ENCODE peak calls at places on chromosomes 5 and 9, in ten cellular contexts. C is MCF 10A, R is mucosa of descending colon, K is neural progenitor cell, Y is HL-60, W is GM10248, Z is retinal pigment epithelial cell, F is HFFc6, O is mesothelial cell of epicardium, M is colonic mucosa. S is an unnamed sample.

GRCh38 chr9:14314929-14315753 is 1.2 kb upstream of the NFIB start:
- DNase-seq in C (peak), R (peak), K (peak), Y (no peak), W (peak), Z (no peak), F (no peak), O (peak), M (peak), S (no peak)

GRCh38 chr5:137304227-137304874 is 194.8 kb downstream of the SPOCK1 start:
- DNase-seq in C (no peak), R (peak), K (no peak), Y (no peak), W (no peak), Z (no peak), F (no peak), O (no peak), M (peak), S (no peak)

GRCh38 chr9:72038890-72039410 is 21.5 kb downstream of the C9orf57 start:
- DNase-seq in C (peak), R (peak), K (peak), Y (peak), W (peak), Z (peak), F (peak), O (peak), M (peak), S (peak)

GRCh38 chr5:132363431-132364112 is 5.9 kb upstream of the SLC22A5 start:
- DNase-seq in C (peak), R (no peak), K (no peak), Y (no peak), W (no peak), Z (peak), F (peak), O (no peak), M (no peak), S (no peak)

GRCh38 chr5:1483856-1484255 is 38.6 kb upstream of the SLC6A3 start:
- DNase-seq in C (no peak), R (no peak), K (no peak), Y (no peak), W (no peak), Z (no peak), F (no peak), O (no peak), M (no peak), S (no peak)

GRCh38 chr5:23274156-23274555 is 233.3 kb upstream of the PRDM9 start:
- DNase-seq in C (no peak), R (no peak), K (no peak), Y (no peak), W (no peak), Z (no peak), F (no peak), O (no peak), M (no peak), S (no peak)

GRCh38 chr9:130295945-130296782 is 30.6 kb downstream of the HMCN2 start:
- DNase-seq in C (no peak), R (no peak), K (no peak), Y (no peak), W (no peak), Z (no peak), F (no peak), O (no peak), M (no peak), S (no peak)

GRCh38 chr5:83393467-83393866 is 78.1 kb upstream of the VCAN start:
- DNase-seq in C (no peak), R (no peak), K (no peak), Y (no peak), W (no peak), Z (no peak), F (no peak), O (no peak), M (no peak), S (no peak)

GRCh38 chr5:172417130-172417802 is 37.1 kb downstream of the SH3PXD2B start:
- DNase-seq in C (no peak), R (no peak), K (no peak), Y (no peak), W (no peak), Z (no peak), F (no peak), O (no peak), M (no peak), S (no peak)

GRCh38 chr5:11903614-11904269 is 504 bp downstream of the CTNND2 start:
- DNase-seq in C (peak), R (peak), K (peak), Y (no peak), W (peak), Z (no peak), F (no peak), O (peak), M (no peak), S (no peak)

GRCh38 chr5:160269017-160269416 is 39.7 kb downstream of the FABP6 start:
- DNase-seq in C (peak), R (peak), K (no peak), Y (peak), W (no peak), Z (no peak), F (peak), O (no peak), M (peak), S (peak)

GRCh38 chr9:104879555-104880318 is 48.2 kb downstream of the ABCA1 start:
- DNase-seq in C (peak), R (no peak), K (no peak), Y (no peak), W (no peak), Z (no peak), F (no peak), O (no peak), M (no peak), S (no peak)

GRCh38 chr5:160508780-160509361 is 87.2 kb downstream of the PTTG1 start:
- DNase-seq in C (peak), R (peak), K (peak), Y (peak), W (peak), Z (peak), F (peak), O (peak), M (peak), S (no peak)

GRCh38 chr5:175588709-175589429 is 69.0 kb upstream of the HRH2 start:
- DNase-seq in C (no peak), R (no peak), K (no peak), Y (no peak), W (no peak), Z (no peak), F (no peak), O (no peak), M (no peak), S (no peak)

GRCh38 chr9:77806697-77807096 is 158.6 kb upstream of the GNA14 start:
- DNase-seq in C (no peak), R (no peak), K (no peak), Y (no peak), W (no peak), Z (no peak), F (no peak), O (no peak), M (no peak), S (no peak)

GRCh38 chr5:14048434-14048833 is 94.7 kb upstream of the TRIO start:
- DNase-seq in C (no peak), R (no peak), K (no peak), Y (no peak), W (no peak), Z (no peak), F (no peak), O (no peak), M (no peak), S (no peak)

GRCh38 chr9:6645153-6646027 is at the start of gene GLDC:
- DNase-seq in C (peak), R (peak), K (peak), Y (no peak), W (peak), Z (peak), F (no peak), O (peak), M (peak), S (peak)

GRCh38 chr5:1435369-1435768 is 9.9 kb downstream of the SLC6A3 start:
- DNase-seq in C (no peak), R (no peak), K (no peak), Y (no peak), W (no peak), Z (no peak), F (no peak), O (no peak), M (no peak), S (no peak)

GRCh38 chr5:121087560-121087959 is 623.5 kb downstream of the PRR16 start:
- DNase-seq in C (no peak), R (no peak), K (no peak), Y (no peak), W (no peak), Z (no peak), F (no peak), O (no peak), M (no peak), S (no peak)

GRCh38 chr9:87713990-87714335 is 12.0 kb upstream of the CTSL start:
- DNase-seq in C (no peak), R (no peak), K (no peak), Y (no peak), W (no peak), Z (no peak), F (no peak), O (no peak), M (no peak), S (no peak)

GRCh38 chr5:168128556-168128955 is 162.9 kb upstream of the WWC1 start:
- DNase-seq in C (no peak), R (no peak), K (no peak), Y (no peak), W (no peak), Z (no peak), F (no peak), O (no peak), M (no peak), S (no peak)

GRCh38 chr9:42852133-42852532 is 668.7 kb downstream of the SPATA31A6 start:
- DNase-seq in C (no peak), R (peak), K (peak), Y (no peak), W (no peak), Z (no peak), F (no peak), O (peak), M (peak), S (no peak)

GRCh38 chr5:80275347-80275746 is 19.5 kb upstream of the SERINC5 start:
- DNase-seq in C (peak), R (no peak), K (peak), Y (no peak), W (no peak), Z (no peak), F (no peak), O (no peak), M (no peak), S (no peak)

GRCh38 chr5:72364186-72364585 is 44.0 kb downstream of the PTCD2 start:
- DNase-seq in C (no peak), R (no peak), K (no peak), Y (no peak), W (no peak), Z (no peak), F (no peak), O (no peak), M (no peak), S (no peak)

GRCh38 chr5:140806834-140807775 is at the start of gene PCDHA4:
- DNase-seq in C (peak), R (peak), K (peak), Y (no peak), W (no peak), Z (no peak), F (no peak), O (peak), M (peak), S (no peak)

GRCh38 chr9:71285191-71285656 is 163.8 kb upstream of the TRPM3 start:
- DNase-seq in C (peak), R (no peak), K (peak), Y (peak), W (peak), Z (peak), F (peak), O (no peak), M (peak), S (no peak)

DNA sequence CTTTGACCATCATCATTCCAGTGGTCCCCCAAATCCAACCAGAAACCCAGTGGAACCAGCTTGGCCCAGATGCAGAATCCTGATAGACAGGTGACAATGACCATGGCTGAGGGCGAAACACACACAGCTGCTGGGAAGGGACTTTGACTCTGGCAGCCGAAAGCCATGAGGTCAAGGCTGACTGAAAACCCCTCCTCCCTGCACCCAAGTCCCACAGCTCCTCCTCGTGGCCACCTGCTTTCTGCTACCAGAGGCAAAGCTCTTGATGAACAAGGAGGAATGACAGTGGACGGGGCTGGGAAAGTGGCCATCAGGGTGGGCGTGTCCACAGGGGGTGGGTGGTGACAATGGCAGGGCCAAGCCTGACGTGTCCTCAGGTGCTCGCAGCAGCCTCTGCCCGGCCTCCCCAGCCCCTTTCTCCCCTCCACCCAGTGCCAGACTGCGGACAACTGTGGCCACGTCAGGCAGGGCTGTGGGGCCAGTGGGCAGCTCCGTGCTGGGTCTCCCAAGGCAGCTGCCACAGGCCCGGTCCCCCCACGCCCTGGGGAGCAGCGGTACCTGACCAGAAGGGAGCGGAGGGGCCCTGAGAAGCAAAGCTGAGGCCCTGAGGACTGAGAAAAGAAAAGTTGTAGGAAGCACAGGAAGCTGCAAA is 30.8 kb upstream of the SARDH start:
- DNase-seq in C (no peak), R (no peak), K (no peak), Y (no peak), W (no peak), Z (no peak), F (no peak), O (peak), M (no peak), S (no peak)
- TF ChIP-seq CTCF in C (no peak), R (no peak), K (peak), Y (no peak), W (no peak), Z (peak), F (no peak), O (no peak), M (no peak), S (no peak)

DNA sequence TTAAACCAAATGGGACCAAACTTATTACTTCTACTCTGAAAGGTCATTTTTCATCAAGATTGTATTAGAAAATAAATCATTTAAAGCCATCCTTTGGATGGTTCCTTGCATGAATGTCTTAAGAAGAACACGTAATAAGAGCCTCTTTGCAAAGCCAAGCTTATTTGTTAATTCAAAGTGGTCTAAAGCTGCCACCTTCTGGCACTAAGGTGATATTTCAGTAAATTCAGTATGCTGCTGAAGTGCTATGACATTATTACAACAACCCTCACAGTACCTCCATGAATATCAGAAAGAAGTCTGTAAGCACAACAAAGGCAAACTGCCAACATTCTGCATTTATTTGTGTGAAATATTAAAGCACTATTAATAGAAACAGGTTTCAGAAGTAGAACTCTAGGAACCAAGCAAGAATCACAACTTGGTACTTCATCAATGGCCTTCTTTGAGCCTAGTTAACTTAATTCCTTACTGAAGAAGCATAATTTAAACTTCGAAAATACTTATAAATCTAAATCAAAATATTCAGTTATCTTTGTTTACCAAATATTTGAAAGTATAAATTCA is 53.1 kb upstream of the TYRP1 start:
- DNase-seq in C (peak), R (no peak), K (peak), Y (peak), W (no peak), Z (peak), F (peak), O (no peak), M (no peak), S (no peak)
- TF ChIP-seq CTCF in C (peak), R (no peak), K (peak), Y (no peak), W (peak), Z (peak), F (peak), O (no peak), M (peak), S (no peak)

DNA sequence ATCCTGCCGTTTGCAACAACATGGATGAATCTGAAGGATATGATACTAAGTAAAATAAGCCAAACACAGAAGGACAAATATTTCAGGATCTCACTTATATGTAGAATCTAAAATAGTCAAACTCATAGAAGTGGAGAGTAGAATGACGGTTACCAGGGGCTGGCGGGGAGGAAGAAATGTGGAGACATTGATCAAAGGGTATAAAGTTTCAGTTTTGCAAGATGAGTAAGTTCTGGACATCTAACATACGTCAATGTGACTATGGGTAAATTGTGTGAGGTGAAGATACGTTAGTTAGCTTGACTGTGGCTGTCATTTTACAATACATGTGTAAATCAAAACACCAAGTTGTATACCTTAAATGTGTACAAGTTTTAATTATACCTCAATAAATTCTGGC is 200.3 kb downstream of the SNX18 start:
- DNase-seq in C (no peak), R (no peak), K (no peak), Y (no peak), W (no peak), Z (no peak), F (no peak), O (no peak), M (no peak), S (no peak)
- TF ChIP-seq CTCF in C (no peak), R (no peak), K (no peak), Y (no peak), W (no peak), Z (no peak), F (no peak), O (no peak), M (no peak), S (no peak)

DNA sequence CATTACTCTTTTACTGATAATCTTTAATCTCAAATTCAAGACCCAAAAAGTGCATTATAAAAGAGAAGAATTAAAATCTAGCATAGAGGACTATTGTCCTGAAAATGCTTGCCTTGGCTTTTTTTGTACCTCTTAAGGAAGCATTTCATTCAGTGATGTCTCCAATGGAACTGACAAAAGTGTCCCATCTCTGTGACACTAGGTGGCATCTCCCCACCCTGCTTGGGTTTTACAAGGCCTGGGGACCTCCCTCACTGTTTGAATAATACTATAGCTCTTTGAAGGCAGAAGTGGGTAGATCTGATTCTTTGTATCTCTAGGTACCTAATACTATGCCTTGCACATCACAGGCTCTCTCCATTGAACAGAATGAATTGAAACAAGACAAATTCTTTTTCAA is 180.6 kb downstream of the EPB41L4A start:
- DNase-seq in C (no peak), R (no peak), K (peak), Y (no peak), W (no peak), Z (no peak), F (no peak), O (no peak), M (no peak), S (no peak)
- TF ChIP-seq CTCF in C (no peak), R (no peak), K (peak), Y (no peak), W (peak), Z (no peak), F (no peak), O (no peak), M (no peak), S (no peak)

DNA sequence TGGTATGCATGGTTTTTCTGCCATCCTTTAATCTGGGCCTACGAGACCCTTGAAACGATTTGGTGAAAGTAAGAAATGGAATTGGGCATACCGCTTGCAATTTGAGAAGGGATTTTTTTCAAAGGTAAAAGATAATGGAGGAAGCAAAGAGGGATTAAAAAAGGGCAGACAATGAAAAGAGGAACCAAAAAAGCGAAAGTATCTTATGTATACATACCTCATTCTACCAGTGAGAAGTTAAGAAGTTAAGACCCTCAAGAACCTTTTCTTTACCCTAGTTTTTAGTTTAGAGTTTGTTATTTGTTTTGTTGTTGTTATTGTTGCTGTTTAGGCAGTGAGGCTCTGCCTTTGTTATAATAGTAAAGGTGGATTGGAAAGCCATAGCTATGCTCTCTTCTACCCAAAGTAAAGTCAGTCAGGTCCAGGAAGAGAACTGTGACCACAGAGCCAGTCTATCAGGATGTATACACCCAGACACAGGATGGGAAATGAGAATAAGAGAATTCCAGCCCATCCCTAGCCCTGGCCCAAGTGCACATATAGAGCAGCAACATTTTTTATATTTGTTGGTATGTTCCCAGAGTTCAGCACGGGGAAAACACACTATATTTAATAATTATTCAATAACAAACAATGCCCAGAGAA is 166.6 kb downstream of the RFX3 start:
- DNase-seq in C (no peak), R (no peak), K (no peak), Y (no peak), W (no peak), Z (no peak), F (no peak), O (no peak), M (no peak), S (no peak)
- TF ChIP-seq CTCF in C (no peak), R (no peak), K (no peak), Y (no peak), W (no peak), Z (no peak), F (no peak), O (no peak), M (no peak), S (no peak)

GRCh38 chr9:128863647-128864046 is 18.1 kb downstream of the KYAT1 start:
- DNase-seq in C (peak), R (peak), K (peak), Y (peak), W (peak), Z (no peak), F (peak), O (peak), M (peak), S (peak)
- TF ChIP-seq CTCF in C (peak), R (peak), K (peak), Y (peak), W (peak), Z (peak), F (peak), O (peak), M (peak), S (peak)

DNA sequence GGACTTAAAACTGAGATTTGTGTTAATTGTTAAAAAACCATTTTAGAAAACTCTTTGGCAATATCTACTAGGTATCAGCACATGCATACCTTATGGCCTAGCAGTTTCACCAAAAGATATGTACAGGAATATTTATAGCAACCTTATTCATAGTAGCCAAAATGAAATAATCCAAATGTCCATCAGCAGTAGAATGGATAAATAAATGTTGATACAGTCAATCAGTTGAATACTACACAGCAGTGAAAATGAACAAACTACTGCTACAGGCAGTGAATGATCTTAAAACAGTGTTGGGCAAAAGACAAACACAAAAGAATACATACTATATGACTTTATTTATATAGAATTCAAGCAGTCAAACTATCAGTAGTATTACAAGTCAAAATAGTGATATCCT is 16.4 kb downstream of the RFESD start:
- DNase-seq in C (no peak), R (no peak), K (no peak), Y (no peak), W (no peak), Z (no peak), F (no peak), O (no peak), M (no peak), S (no peak)
- TF ChIP-seq CTCF in C (no peak), R (no peak), K (no peak), Y (no peak), W (no peak), Z (no peak), F (no peak), O (no peak), M (no peak), S (no peak)

S was measured in omental fat pad.